ENCODE peak calls at places on chromosomes 2 and 18, in six cellular contexts. I, Y, H, W, R and M are unnamed samples.

GRCh38 chr2:187951470-187952218 is 340.0 kb upstream of the GULP1 start:
- DNase-seq in I (no peak), Y (no peak), H (no peak), W (no peak), R (no peak), M (no peak)

GRCh38 chr2:57330447-57330846 is 716.2 kb upstream of the VRK2 start:
- DNase-seq in I (no peak), Y (no peak), H (no peak), W (no peak), R (no peak), M (peak)

GRCh38 chr2:67215214-67215613 is 181.9 kb upstream of the ETAA1 start:
- DNase-seq in I (no peak), Y (no peak), H (no peak), W (no peak), R (no peak), M (peak)

GRCh38 chr2:239150125-239151011 is 250.5 kb downstream of the HDAC4 start:
- DNase-seq in I (no peak), Y (peak), H (peak), W (no peak), R (no peak), M (no peak)

GRCh38 chr2:54767921-54768320 is 44.5 kb downstream of the EML6 start:
- DNase-seq in I (no peak), Y (no peak), H (no peak), W (no peak), R (no peak), M (no peak)

GRCh38 chr2:57890993-57891688 is 155.5 kb upstream of the VRK2 start:
- DNase-seq in I (no peak), Y (no peak), H (no peak), W (no peak), R (no peak), M (peak)

GRCh38 chr2:52107124-52107523 is 1075.2 kb upstream of the NRXN1 start:
- DNase-seq in I (no peak), Y (no peak), H (no peak), W (no peak), R (no peak), M (no peak)

GRCh38 chr2:196660264-196660663 is 20.7 kb downstream of the CCDC150 start:
- DNase-seq in I (no peak), Y (no peak), H (no peak), W (no peak), R (no peak), M (peak)

GRCh38 chr2:220999351-220999750 is 572.8 kb downstream of the EPHA4 start:
- DNase-seq in I (no peak), Y (no peak), H (no peak), W (no peak), R (no peak), M (no peak)

GRCh38 chr2:18987592-18988073 is 370.8 kb downstream of the OSR1 start:
- DNase-seq in I (no peak), Y (no peak), H (no peak), W (no peak), R (peak), M (peak)

GRCh38 chr2:8534729-8535397 is 147.0 kb upstream of the ID2 start:
- DNase-seq in I (no peak), Y (no peak), H (no peak), W (no peak), R (no peak), M (no peak)

GRCh38 chr18:4270988-4271387 is 184.1 kb downstream of the DLGAP1 start:
- DNase-seq in I (no peak), Y (no peak), H (no peak), W (no peak), R (no peak), M (no peak)

GRCh38 chr18:29434650-29435049 is 1257.7 kb upstream of the CDH2 start:
- DNase-seq in I (no peak), Y (no peak), H (no peak), W (no peak), R (no peak), M (no peak)

GRCh38 chr2:120175000-120175581 is 48.1 kb downstream of the TMEM185B start:
- DNase-seq in I (no peak), Y (no peak), H (peak), W (no peak), R (peak), M (peak)

GRCh38 chr2:54955674-54956391 is 94.4 kb downstream of the RTN4 start:
- DNase-seq in I (no peak), Y (no peak), H (peak), W (no peak), R (no peak), M (no peak)

GRCh38 chr2:189267925-189268579 is 88.5 kb upstream of the COL5A2 start:
- DNase-seq in I (no peak), Y (no peak), H (no peak), W (no peak), R (peak), M (no peak)

GRCh38 chr2:100058014-100058310 is 84.4 kb downstream of the AFF3 start:
- DNase-seq in I (no peak), Y (no peak), H (no peak), W (no peak), R (peak), M (peak)

GRCh38 chr2:107374261-107374660 is 452.4 kb upstream of the RGPD4 start:
- DNase-seq in I (no peak), Y (no peak), H (no peak), W (no peak), R (no peak), M (no peak)

GRCh38 chr2:218394298-218395089 is 5.2 kb upstream of the CTDSP1 start:
- DNase-seq in I (no peak), Y (no peak), H (no peak), W (no peak), R (no peak), M (no peak)

GRCh38 chr2:88003074-88003755 is 13.1 kb downstream of the RNU2-63P start:
- DNase-seq in I (no peak), Y (no peak), H (no peak), W (no peak), R (no peak), M (no peak)

GRCh38 chr18:47772374-47773248 is 157.8 kb downstream of the SMAD2 start:
- DNase-seq in I (peak), Y (peak), H (peak), W (peak), R (no peak), M (peak)

GRCh38 chr2:85523906-85524566 is 14.9 kb upstream of the MAT2A start:
- DNase-seq in I (no peak), Y (no peak), H (no peak), W (no peak), R (no peak), M (no peak)

GRCh38 chr2:29187926-29188325 is 72.7 kb downstream of the CLIP4 start:
- DNase-seq in I (no peak), Y (no peak), H (no peak), W (no peak), R (peak), M (peak)

GRCh38 chr2:181317511-181317910 is 139.7 kb upstream of the ITGA4 start:
- DNase-seq in I (no peak), Y (no peak), H (no peak), W (no peak), R (no peak), M (no peak)

GRCh38 chr18:72828601-72829000 is 39.2 kb downstream of the NETO1 start:
- DNase-seq in I (no peak), Y (no peak), H (no peak), W (no peak), R (no peak), M (no peak)

GRCh38 chr2:156541706-156542105 is 105.5 kb downstream of the GPD2 start:
- DNase-seq in I (no peak), Y (no peak), H (no peak), W (no peak), R (no peak), M (no peak)

GRCh38 chr18:57122906-57123510 is 23.9 kb upstream of the BOD1L2 start:
- DNase-seq in I (no peak), Y (no peak), H (no peak), W (no peak), R (no peak), M (no peak)

GRCh38 chr2:144669196-144669987 is 149.5 kb upstream of the ZEB2 start:
- DNase-seq in I (no peak), Y (no peak), H (no peak), W (no peak), R (no peak), M (no peak)

GRCh38 chr18:29488617-29489016 is 1311.7 kb upstream of the CDH2 start:
- DNase-seq in I (no peak), Y (no peak), H (no peak), W (no peak), R (no peak), M (no peak)

GRCh38 chr2:74333175-74333574 is 10.0 kb downstream of the SLC4A5 start:
- DNase-seq in I (no peak), Y (no peak), H (no peak), W (no peak), R (no peak), M (no peak)

GRCh38 chr2:96156011-96156820 is 11.0 kb upstream of the DUSP2 start:
- DNase-seq in I (no peak), Y (no peak), H (no peak), W (peak), R (no peak), M (no peak)

GRCh38 chr2:86372641-86373502 is 35.4 kb upstream of the REEP1 start:
- DNase-seq in I (no peak), Y (no peak), H (no peak), W (no peak), R (no peak), M (no peak)

GRCh38 chr2:12493031-12493513 is 223.7 kb upstream of the TRIB2 start:
- DNase-seq in I (peak), Y (peak), H (no peak), W (peak), R (no peak), M (no peak)

GRCh38 chr2:122734756-122735155 is 979.3 kb downstream of the TSN start:
- DNase-seq in I (no peak), Y (no peak), H (no peak), W (no peak), R (no peak), M (no peak)

GRCh38 chr2:159996792-159997546 is 65.4 kb downstream of the PLA2R1 start:
- DNase-seq in I (no peak), Y (no peak), H (no peak), W (no peak), R (peak), M (no peak)

GRCh38 chr2:190540048-190540447 is 5.5 kb upstream of the NEMP2 start:
- DNase-seq in I (no peak), Y (no peak), H (no peak), W (no peak), R (no peak), M (no peak)

GRCh38 chr18:74083071-74083954 is 64.3 kb downstream of the FBXO15 start:
- DNase-seq in I (no peak), Y (no peak), H (no peak), W (peak), R (no peak), M (no peak)

GRCh38 chr2:55048925-55049793 is 1.1 kb downstream of the RTN4 start:
- DNase-seq in I (peak), Y (peak), H (peak), W (peak), R (no peak), M (no peak)